ENCODE peak calls at places on chromosomes 3 and 15, in nine cellular contexts. D is neural crest cell; I is H7; G is posterior cingulate gyrus; L is mesothelial cell of epicardium; M is activated CD8-positive, alpha-beta memory T cell treated with anti-CD3 and anti-CD28 coated beads for 48 hours; S is OCI-LY7; C is stimulated activated CD8-positive, alpha-beta memory T cell treated with anti-CD3 and anti-CD28 coated beads, Interleukin-7, amount 100 ng/mL, for 1 hour; O is GM03348. P is an unnamed sample.

GRCh38 chr15:29687939-29688884 is 134.1 kb downstream of the TJP1 start:
- DNase-seq in C (no peak), S (no peak), M (no peak), I (no peak), L (no peak), O (no peak), G (no peak), D (no peak), P (no peak)

GRCh38 chr3:148289159-148289558 is 408.5 kb upstream of the AGTR1 start:
- DNase-seq in S (no peak), G (no peak), D (no peak), C (no peak), M (no peak), I (no peak), L (no peak), O (no peak), P (no peak)

GRCh38 chr3:76735153-76735552 is 304.7 kb upstream of the ROBO2 start:
- DNase-seq in D (no peak), S (no peak), G (no peak), C (no peak), O (no peak), L (no peak), M (no peak), I (no peak), P (no peak)

GRCh38 chr3:183330881-183331280 is 77.8 kb downstream of the B3GNT5 start:
- DNase-seq in M (no peak), O (no peak), C (no peak), D (no peak), S (no peak), G (no peak), I (peak), L (no peak), P (no peak)

GRCh38 chr3:18789734-18790133 is 358.6 kb upstream of the KCNH8 start:
- DNase-seq in M (no peak), O (no peak), C (no peak), I (no peak), D (no peak), L (no peak), G (no peak), S (no peak), P (no peak)

GRCh38 chr3:185797993-185798830 is 26.6 kb downstream of the IGF2BP2 start:
- DNase-seq in G (no peak), L (no peak), O (no peak), D (no peak), I (no peak), M (no peak), S (no peak), C (no peak), P (no peak)

GRCh38 chr3:32166654-32167053 is 60.2 kb downstream of the GPD1L start:
- DNase-seq in M (no peak), L (no peak), G (no peak), I (no peak), D (no peak), S (no peak), O (no peak), C (no peak), P (no peak)

GRCh38 chr15:78682693-78683410 is 41.8 kb upstream of the CHRNB4 start:
- DNase-seq in L (no peak), G (no peak), C (no peak), M (no peak), S (no peak), D (no peak), I (no peak), O (no peak), P (no peak)

GRCh38 chr15:64749999-64750657 is 25.3 kb downstream of the RBPMS2 start:
- DNase-seq in G (no peak), S (no peak), I (peak), O (peak), M (no peak), D (no peak), C (no peak), L (no peak), P (no peak)

GRCh38 chr3:72520690-72521308 is 327.4 kb downstream of the SHQ1 start:
- DNase-seq in L (no peak), D (no peak), G (no peak), M (no peak), C (no peak), S (no peak), O (no peak), I (no peak), P (no peak)

GRCh38 chr3:196996454-196997265 is 28.0 kb upstream of the PIGZ start:
- DNase-seq in G (peak), I (peak), L (no peak), D (no peak), O (no peak), M (no peak), S (no peak), C (no peak), P (no peak)

GRCh38 chr15:38864827-38865604 is 300.4 kb upstream of the RASGRP1 start:
- DNase-seq in G (peak), L (no peak), C (no peak), O (peak), M (no peak), S (no peak), D (no peak), I (no peak), P (no peak)

GRCh38 chr15:51046016-51046415 is 48.7 kb downstream of the TNFAIP8L3 start:
- DNase-seq in D (no peak), S (no peak), M (no peak), C (no peak), O (no peak), L (no peak), G (no peak), I (no peak), P (no peak)

GRCh38 chr3:143090486-143090885 is 29.1 kb upstream of the CHST2 start:
- DNase-seq in C (no peak), M (no peak), G (no peak), S (no peak), D (no peak), I (no peak), O (no peak), L (no peak), P (no peak)

GRCh38 chr3:177724020-177724638 is 526.8 kb upstream of the TBL1XR1 start:
- DNase-seq in S (no peak), M (no peak), G (no peak), L (no peak), D (no peak), I (no peak), C (no peak), O (no peak), P (no peak)

GRCh38 chr15:91882858-91883586 is 29.5 kb downstream of the SLCO3A1 start:
- DNase-seq in M (no peak), C (no peak), O (no peak), S (no peak), D (no peak), L (no peak), G (no peak), I (no peak), P (no peak)

GRCh38 chr3:63043631-63044030 is 168.4 kb upstream of the CADPS start:
- DNase-seq in S (no peak), L (no peak), M (no peak), D (no peak), O (no peak), C (no peak), I (no peak), G (no peak), P (no peak)

GRCh38 chr3:94110854-94111253 is 48.0 kb downstream of the NSUN3 start:
- DNase-seq in D (no peak), G (no peak), L (no peak), I (no peak), O (no peak), M (no peak), C (no peak), S (no peak), P (no peak)

GRCh38 chr3:127802620-127803019 is 19.7 kb downstream of the MGLL start:
- DNase-seq in C (no peak), D (no peak), S (no peak), I (no peak), L (no peak), M (no peak), G (no peak), O (no peak), P (no peak)

GRCh38 chr3:159763466-159764210 is 225.0 kb upstream of the IL12A start:
- DNase-seq in L (peak), S (no peak), I (peak), M (no peak), D (peak), G (peak), O (peak), C (no peak), P (no peak)

GRCh38 chr15:90482124-90483011 is 47.4 kb upstream of the CRTC3 start:
- DNase-seq in M (no peak), D (peak), I (peak), C (peak), L (no peak), S (peak), O (peak), G (peak), P (peak)

GRCh38 chr3:114527036-114527644 is 233.3 kb downstream of the TIGIT start:
- DNase-seq in S (peak), C (no peak), O (peak), D (no peak), M (no peak), G (no peak), I (peak), L (no peak), P (no peak)